ENCODE peak calls at places on chromosomes 16 and 17, in eight cellular contexts. O is ovary; C is SK-N-SH; E is CD4-positive, alpha-beta T cell; H is lung; U is CD8-positive, alpha-beta T cell; F is dorsolateral prefrontal cortex; J is psoas muscle. G is an unnamed sample.
A peak's percentile ranks its signal among the peaks of the same experiment; 100 is the strongest.

GRCh38 chr17:2688351-2689342 is 22.9 kb downstream of the CLUH start:
- DNase-seq in E (no peak), O (peak; percentile 54), U (no peak), J (peak; percentile 74), H (peak; percentile 80), F (peak; percentile 17), C (peak; percentile 29), G (no peak)

GRCh38 chr17:876272-876671 is 94.1 kb downstream of the MRM3 start:
- DNase-seq in E (no peak), H (no peak), U (peak; percentile 7), O (no peak), F (no peak), C (no peak), J (no peak), G (no peak)

GRCh38 chr17:60604686-60605334 is 4.8 kb downstream of the PPM1D start:
- DNase-seq in O (no peak), U (no peak), F (no peak), H (no peak), E (no peak), C (no peak), J (peak; percentile 64), G (peak; percentile 29)

GRCh38 chr17:78991017-78991783 is 11.5 kb upstream of the LGALS3BP start:
- DNase-seq in C (peak; percentile 19), H (no peak), J (no peak), E (no peak), U (no peak), O (peak; percentile 38), F (peak; percentile 16), G (no peak)

GRCh38 chr16:65904361-65904760 is 462.1 kb upstream of the CDH5 start:
- DNase-seq in J (no peak), F (no peak), C (no peak), O (no peak), U (no peak), E (no peak), H (no peak), G (no peak)

GRCh38 chr16:27918755-27919154 is 144.8 kb downstream of the GSG1L start:
- DNase-seq in E (no peak), F (no peak), O (no peak), H (no peak), J (no peak), U (no peak), C (no peak), G (no peak)

GRCh38 chr17:44084131-44084538 is 13.6 kb downstream of the G6PC3 start:
- DNase-seq in E (peak; percentile 12), H (no peak), C (peak; percentile 78), O (no peak), F (no peak), U (peak; percentile 32), J (no peak), G (no peak)

GRCh38 chr16:3673201-3673600 is 18.7 kb downstream of the DNASE1 start:
- DNase-seq in O (no peak), F (no peak), H (no peak), U (no peak), C (no peak), J (peak; percentile 49), E (no peak), G (no peak)

GRCh38 chr17:62800580-62800979 is 7.5 kb downstream of the MARCHF10 start:
- DNase-seq in E (no peak), C (no peak), J (no peak), F (no peak), H (peak; percentile 34), O (no peak), U (no peak), G (peak; percentile 47)

GRCh38 chr16:66474750-66475199 is 47.7 kb downstream of the BEAN1 start:
- DNase-seq in C (no peak), O (no peak), U (peak; percentile 47), H (no peak), J (no peak), E (peak; percentile 39), F (no peak), G (no peak)

GRCh38 chr17:79371984-79372383 is 238.9 kb downstream of the RBFOX3 start:
- DNase-seq in E (no peak), J (no peak), U (no peak), H (no peak), O (no peak), F (no peak), C (no peak), G (no peak)

GRCh38 chr17:5127910-5128309 is 12.1 kb downstream of the USP6 start:
- DNase-seq in E (no peak), H (peak; percentile 7), F (no peak), J (no peak), O (no peak), C (no peak), U (no peak), G (no peak)

GRCh38 chr17:43637563-43638323 is 24.0 kb downstream of the MEOX1 start:
- DNase-seq in J (no peak), E (no peak), F (no peak), O (no peak), H (no peak), U (no peak), C (no peak), G (no peak)

GRCh38 chr17:8122391-8122922 is 1.4 kb downstream of the HES7 start:
- DNase-seq in O (peak; percentile 59), C (no peak), F (no peak), U (no peak), H (no peak), J (no peak), E (no peak), G (no peak)

GRCh38 chr16:25036561-25036960 is 21.4 kb upstream of the ARHGAP17 start:
- DNase-seq in J (no peak), H (no peak), U (no peak), O (no peak), E (no peak), C (no peak), F (no peak), G (no peak)

GRCh38 chr16:46974352-46974751 is 878 bp upstream of the DNAJA2 start:
- DNase-seq in O (no peak), U (no peak), C (peak; percentile 57), J (no peak), E (no peak), F (no peak), H (no peak), G (peak; percentile 8)

GRCh38 chr16:55248494-55248893 is 75.5 kb upstream of the IRX6 start:
- DNase-seq in F (no peak), E (no peak), C (no peak), H (no peak), O (no peak), U (no peak), J (no peak), G (no peak)

GRCh38 chr17:47946929-47947397 is 5.6 kb downstream of the PNPO start:
- DNase-seq in C (peak; percentile 86), U (peak; percentile 72), F (no peak), J (peak; percentile 84), O (no peak), H (peak; percentile 85), E (peak; percentile 68), G (peak; percentile 99)

GRCh38 chr16:620700-621525 is 9.9 kb upstream of the WFIKKN1 start:
- DNase-seq in J (no peak), U (no peak), H (no peak), C (peak; percentile 39), E (no peak), F (no peak), O (no peak), G (no peak)

GRCh38 chr17:49342575-49342936 is 19.5 kb downstream of the ZNF652 start:
- DNase-seq in O (no peak), E (no peak), F (no peak), U (no peak), H (no peak), C (no peak), J (no peak), G (no peak)
- H3K27ac ChIP-seq in O (no peak overlapping the region), E (no peak overlapping the region), F (no peak overlapping the region), U (peak overlapping the region; percentile 3), H (no peak overlapping the region), C (no peak overlapping the region), J (no peak overlapping the region), G (no peak overlapping the region)

GRCh38 chr16:68289202-68289601 is 21.5 kb downstream of the SLC7A6OS start:
- DNase-seq in U (no peak), E (no peak), J (no peak), O (no peak), C (no peak), H (no peak), F (no peak), G (no peak)

GRCh38 chr16:68290455-68290854 is 20.3 kb downstream of the SLC7A6OS start:
- DNase-seq in C (no peak), J (no peak), O (no peak), F (no peak), U (no peak), H (no peak), E (no peak), G (no peak)

GRCh38 chr16:68291227-68291626 is 19.5 kb downstream of the SLC7A6OS start:
- DNase-seq in U (no peak), E (no peak), F (no peak), O (no peak), C (no peak), J (no peak), H (no peak), G (no peak)

GRCh38 chr16:68288252-68288650 is 22.5 kb downstream of the SLC7A6OS start:
- DNase-seq in F (no peak), H (no peak), O (no peak), U (no peak), E (no peak), C (no peak), J (no peak), G (no peak)

DNA sequence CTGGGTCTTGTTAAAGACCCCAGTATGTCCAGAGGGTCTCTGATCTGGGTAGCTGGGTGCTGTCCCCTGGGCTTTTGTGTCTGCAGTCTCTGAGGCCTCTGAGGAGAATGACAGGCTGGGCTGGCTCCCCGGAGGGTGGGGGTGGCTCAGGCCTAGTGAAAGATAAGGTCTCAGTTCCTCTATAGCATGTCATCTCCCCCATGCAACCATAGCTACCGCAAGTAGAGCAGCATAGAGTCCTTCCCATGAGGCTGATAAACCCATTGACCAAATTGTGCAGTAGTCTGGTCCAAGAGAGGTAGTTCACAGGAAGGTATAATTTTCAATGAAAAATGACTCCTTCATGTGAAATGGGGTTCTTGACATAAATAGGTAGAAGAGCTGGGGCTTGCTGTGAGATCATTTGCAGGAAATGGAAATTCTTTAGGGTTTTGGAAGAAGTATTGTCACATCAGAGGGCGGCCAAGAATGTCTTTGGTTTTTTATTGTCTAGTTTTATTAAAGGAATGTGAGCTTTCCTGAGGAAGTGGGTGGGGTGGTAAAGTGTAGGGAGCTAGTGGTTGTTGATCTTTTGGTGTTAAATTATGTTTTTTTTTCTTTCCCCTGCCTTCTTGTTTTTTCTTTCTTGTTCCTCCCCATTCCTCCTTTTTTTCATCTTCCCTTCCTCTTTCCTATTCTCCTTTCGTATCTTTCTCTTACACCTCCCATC is 21.0 kb downstream of the SLC7A6OS start:
- DNase-seq in O (no peak), E (peak; percentile 28), H (no peak), F (no peak), J (no peak), U (peak; percentile 36), C (no peak), G (no peak)
- H3K27ac ChIP-seq in O (no peak overlapping the region), E (peak overlapping the region; percentile 74), H (peak overlapping the region; percentile 42), F (no peak overlapping the region), J (peak overlapping the region; percentile 91), U (peak overlapping the region; percentile 26), C (no peak overlapping the region), G (no peak overlapping the region)

GRCh38 chr17:66543526-66543925 is 241.1 kb downstream of the PRKCA start:
- DNase-seq in O (no peak), U (no peak), E (no peak), H (no peak), J (no peak), F (no peak), C (no peak), G (no peak)
- H3K27ac ChIP-seq in O (no peak overlapping the region), U (no peak overlapping the region), E (no peak overlapping the region), H (no peak overlapping the region), J (no peak overlapping the region), F (no peak overlapping the region), C (peak overlapping the region; percentile 79), G (no peak overlapping the region)

GRCh38 chr17:75346906-75347305 is 57.7 kb upstream of the SLC25A19 start:
- DNase-seq in J (no peak), O (no peak), H (no peak), U (no peak), C (no peak), F (no peak), E (no peak), G (no peak)
- H3K27ac ChIP-seq in J (peak overlapping the region; percentile 23), O (no peak overlapping the region), H (no peak overlapping the region), U (no peak overlapping the region), C (no peak overlapping the region), F (no peak overlapping the region), E (peak overlapping the region; percentile 24), G (peak overlapping the region; percentile 10)

G was measured in RWPE1.